ENCODE peak calls at places on chromosome 19, in six cellular contexts. H is right cardiac atrium, R is iPS DF 6.9, V is mammary epithelial cell, J is HepG2, P is left lung. X is an unnamed sample. For H3K4me1, the result is how much of the 10 kb centered on the place peaks cover.

GRCh38 chr19:3094638-3095374 is 644 bp downstream of the GNA11 start:
- DNase-seq in H (no peak), J (no peak), P (no peak), V (peak), R (no peak), X (no peak)

GRCh38 chr19:17944301-17944700 is 11.5 kb downstream of the CCDC124 start:
- DNase-seq in P (no peak), R (no peak), H (no peak), V (peak), J (no peak), X (no peak)

GRCh38 chr19:16091546-16092475 is 15.5 kb downstream of the TPM4 start:
- DNase-seq in J (no peak), V (no peak), H (no peak), R (no peak), P (no peak), X (no peak)

GRCh38 chr19:18651300-18651699 is 14.5 kb downstream of the KLHL26 start:
- DNase-seq in R (no peak), V (no peak), P (no peak), H (no peak), J (no peak), X (no peak)

GRCh38 chr19:31897292-31897691 is 448.1 kb upstream of the ZNF507 start:
- DNase-seq in J (no peak), R (no peak), P (no peak), H (no peak), V (no peak), X (no peak)

GRCh38 chr19:50269653-50270052 is 59.5 kb downstream of the KCNC3 start:
- DNase-seq in R (no peak), J (no peak), V (no peak), H (no peak), P (no peak), X (no peak)

GRCh38 chr19:15714638-15715037 is 13.2 kb upstream of the OR10H2 start:
- DNase-seq in P (no peak), J (no peak), R (no peak), V (no peak), H (no peak), X (no peak)

GRCh38 chr19:11995174-11995573 is 30.3 kb downstream of the ZNF763 start:
- DNase-seq in P (no peak), J (no peak), V (no peak), R (no peak), H (no peak), X (no peak)

GRCh38 chr19:53908106-53908932 is 759 bp upstream of the CACNG7 start:
- DNase-seq in P (no peak), V (peak), R (no peak), J (no peak), H (peak), X (peak)

GRCh38 chr19:29872224-29872731 is 60.5 kb downstream of the CCNE1 start:
- DNase-seq in H (no peak), R (no peak), J (no peak), V (no peak), P (no peak), X (no peak)

GRCh38 chr19:32200312-32201038 is 144.9 kb upstream of the ZNF507 start:
- DNase-seq in H (no peak), J (no peak), V (no peak), R (no peak), P (no peak), X (no peak)

GRCh38 chr19:17078920-17079709 is 3.5 kb downstream of the MYO9B start:
- DNase-seq in V (peak), H (no peak), R (no peak), J (no peak), P (no peak), X (no peak)

GRCh38 chr19:3275068-3275582 is 50.7 kb downstream of the CELF5 start:
- DNase-seq in V (no peak), H (no peak), P (no peak), J (peak), R (no peak), X (no peak)

GRCh38 chr19:49771674-49772139 is 4.9 kb downstream of the AP2A1 start:
- DNase-seq in R (no peak), P (no peak), V (no peak), H (no peak), J (peak), X (peak)

GRCh38 chr19:48964205-48965032 is 690 bp upstream of the FTL start:
- DNase-seq in V (no peak), J (peak), H (no peak), P (no peak), R (no peak), X (peak)

GRCh38 chr19:29560313-29561075 is 34.7 kb downstream of the VSTM2B start:
- DNase-seq in P (no peak), H (no peak), V (no peak), J (no peak), R (no peak), X (no peak)

GRCh38 chr19:51094696-51095279 is 12.1 kb upstream of the KLK14 start:
- DNase-seq in R (no peak), P (no peak), V (no peak), J (peak), H (no peak), X (no peak)

GRCh38 chr19:679418-680286 is 3.5 kb downstream of the FSTL3 start:
- DNase-seq in P (peak), R (no peak), J (no peak), H (peak), V (peak), X (peak)

GRCh38 chr19:7832009-7832408 is 2.0 kb downstream of the EVI5L start:
- DNase-seq in P (no peak), H (no peak), V (no peak), R (no peak), J (no peak), X (peak)

GRCh38 chr19:45171211-45171623 is 6.8 kb downstream of the TRAPPC6A start:
- DNase-seq in R (no peak), V (no peak), P (no peak), H (peak), J (no peak), X (no peak)

GRCh38 chr19:58394821-58395219 is 636 bp upstream of the RNF225 start:
- DNase-seq in J (no peak), V (no peak), R (no peak), H (no peak), P (peak), X (no peak)

GRCh38 chr19:55635856-55636440 is 4.9 kb upstream of the ZNF580 start:
- DNase-seq in R (no peak), V (no peak), P (no peak), H (no peak), J (no peak), X (no peak)
- H3K4me1 ChIP-seq in R (under half), V (under half), P (under half), H (under half), J (half or more), X (under half)

GRCh38 chr19:42286349-42287016 is 15.4 kb upstream of the PRR19 start:
- DNase-seq in V (no peak), J (no peak), H (peak), R (no peak), P (no peak), X (peak)
- H3K4me3 ChIP-seq in V (no peak), J (no peak), H (no peak), R (no peak), P (peak), X (no peak)

DNA sequence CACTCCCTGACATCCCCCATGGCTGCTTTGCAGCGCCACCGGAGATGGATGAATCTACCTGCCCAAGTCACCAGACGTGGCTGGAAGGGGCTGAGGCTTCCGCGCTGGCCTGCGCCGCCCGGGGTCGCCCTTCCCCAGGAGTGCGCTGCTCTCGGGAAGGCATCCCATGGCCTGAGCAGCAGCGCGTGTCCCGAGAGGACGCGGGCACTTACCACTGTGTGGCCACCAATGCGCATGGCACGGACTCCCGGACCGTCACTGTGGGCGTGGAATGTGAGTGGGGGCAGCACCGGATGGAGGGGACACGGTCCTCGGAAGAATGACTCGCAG is 4.6 kb downstream of the ICAM5 start:
- DNase-seq in R (no peak), P (no peak), J (no peak), H (no peak), V (no peak), X (peak)
- H3K4me1 ChIP-seq in R (under half), P (under half), J (under half), H (under half), V (under half), X (half or more)

GRCh38 chr19:2051771-2052704 is 994 bp upstream of the MKNK2 start:
- DNase-seq in J (no peak), V (no peak), P (no peak), R (no peak), H (peak), X (peak)
- H3K4me3 ChIP-seq in J (peak), V (no peak), P (peak), R (no peak), H (no peak), X (no peak)

DNA sequence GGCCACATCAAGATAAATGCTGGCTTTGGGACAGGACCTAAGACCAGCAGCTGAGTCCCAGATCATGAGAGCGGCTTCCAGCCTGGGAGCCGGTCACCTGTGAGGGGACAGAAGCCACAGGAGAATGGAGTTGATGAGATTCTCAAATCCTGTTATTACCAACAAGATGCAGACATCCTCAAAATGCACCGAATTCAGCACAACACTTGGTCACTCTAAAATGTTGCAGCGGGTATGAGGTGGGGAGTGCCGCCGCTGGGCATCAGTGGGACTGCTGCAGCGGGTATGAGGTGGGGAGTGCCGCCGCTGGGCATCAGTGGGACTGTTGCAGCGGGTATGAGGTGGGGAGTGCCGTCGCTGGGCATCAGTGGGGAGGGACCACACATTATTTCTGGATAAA is 21.2 kb downstream of the RANBP3 start:
- DNase-seq in R (no peak), P (no peak), J (no peak), V (no peak), H (no peak), X (no peak)
- H3K4me1 ChIP-seq in R (under half), P (half or more), J (half or more), V (under half), H (under half), X (half or more)

GRCh38 chr19:6501740-6502648 is at the start of gene TUBB4A:
- DNase-seq in V (no peak), H (no peak), J (no peak), P (no peak), R (no peak), X (no peak)
- H3K4me3 ChIP-seq in V (no peak), H (peak), J (peak), P (peak), R (peak), X (no peak)

GRCh38 chr19:13032837-13033236 is 37.6 kb downstream of the NFIX start:
- DNase-seq in J (no peak), P (no peak), R (no peak), V (no peak), H (no peak), X (no peak)

GRCh38 chr19:13035820-13036365 is 40.6 kb downstream of the NFIX start:
- DNase-seq in J (no peak), H (no peak), P (no peak), R (no peak), V (no peak), X (no peak)

GRCh38 chr19:13033819-13034611 is 38.7 kb downstream of the NFIX start:
- DNase-seq in H (peak), P (peak), J (peak), R (no peak), V (peak), X (peak)

GRCh38 chr19:13033244-13033643 is 38.0 kb downstream of the NFIX start:
- DNase-seq in J (no peak), R (no peak), P (no peak), H (no peak), V (no peak), X (no peak)

GRCh38 chr19:13034636-13035035 is 39.4 kb downstream of the NFIX start:
- DNase-seq in H (no peak), J (no peak), R (no peak), P (no peak), V (peak), X (no peak)
- H3K4me1 ChIP-seq in H (half or more), J (half or more), R (under half), P (half or more), V (half or more), X (half or more)

DNA sequence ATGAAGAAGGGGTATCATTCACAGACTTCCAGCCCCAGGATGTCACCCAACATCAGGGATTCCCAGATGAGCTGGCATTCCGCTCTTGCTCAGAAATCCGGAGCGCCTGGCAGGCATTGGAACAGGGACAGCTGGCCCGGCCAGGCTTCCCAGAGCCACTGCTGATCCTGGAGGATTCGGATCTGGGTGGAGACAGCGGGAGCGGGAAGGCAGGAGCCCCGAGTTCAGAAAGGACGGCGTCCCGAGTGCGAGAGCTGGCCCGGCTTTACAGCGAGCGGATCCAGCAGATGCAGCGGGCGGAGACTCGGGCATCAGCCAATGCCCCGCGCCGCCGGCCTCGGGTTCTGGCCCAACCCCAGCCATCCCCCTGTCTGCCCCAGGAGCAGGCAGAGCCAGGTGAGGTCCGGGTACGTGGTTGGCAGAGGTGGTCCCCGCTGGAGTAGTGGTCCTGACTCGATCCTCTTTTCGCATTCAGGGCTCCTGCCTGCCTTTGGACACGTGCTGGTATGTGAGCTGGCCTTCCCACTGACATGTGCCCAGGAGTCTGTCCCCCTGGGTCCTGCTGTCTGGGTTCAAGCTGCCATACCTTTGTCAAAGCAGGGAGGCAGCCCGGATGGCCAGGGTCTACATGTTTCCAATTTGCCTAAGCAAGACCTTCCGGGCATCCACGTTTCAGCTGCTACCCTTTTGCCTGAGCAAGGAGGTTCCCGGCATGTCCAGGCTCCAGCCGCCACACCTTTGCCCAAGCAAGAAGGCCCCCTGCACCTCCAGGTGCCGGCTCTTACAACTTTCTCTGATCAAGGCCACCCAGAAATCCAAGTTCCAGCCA is 11.0 kb downstream of the PLEKHG2 start:
- DNase-seq in P (no peak), J (no peak), V (no peak), H (no peak), R (no peak), X (peak)
- H3K4me3 ChIP-seq in P (no peak), J (no peak), V (no peak), H (no peak), R (no peak), X (no peak)